ENCODE peak calls at places on chromosomes 11 and 22, in five cellular contexts. L is A549; R is CD8-positive, alpha-beta memory T cell; Z is heart left ventricle; C is psoas muscle. B is an unnamed sample.

GRCh38 chr11:8368772-8369171 is 105.1 kb upstream of the LMO1 start:
- DNase-seq in R (no peak), Z (no peak), L (no peak), C (no peak), B (no peak)

GRCh38 chr11:114219559-114220349 is 76.4 kb upstream of the NNMT start:
- DNase-seq in Z (no peak), C (no peak), R (no peak), L (no peak), B (no peak)

GRCh38 chr11:6418958-6419611 is at the start of gene APBB1:
- DNase-seq in L (peak), Z (peak), C (peak), R (peak), B (peak)

GRCh38 chr11:105447936-105448702 is 161.8 kb upstream of the GRIA4 start:
- DNase-seq in R (no peak), C (no peak), Z (no peak), L (no peak), B (no peak)

GRCh38 chr11:86453290-86454030 is 78.8 kb downstream of the CCDC81 start:
- DNase-seq in L (no peak), C (no peak), R (no peak), Z (no peak), B (no peak)

GRCh38 chr11:120192831-120193625 is 17.8 kb upstream of the OAF start:
- DNase-seq in Z (no peak), L (no peak), C (peak), R (no peak), B (no peak)

GRCh38 chr11:80103149-80103859 is 662.5 kb upstream of the TENM4 start:
- DNase-seq in C (no peak), R (no peak), L (peak), Z (no peak), B (peak)

GRCh38 chr11:128415539-128415938 is 171.8 kb downstream of the ETS1 start:
- DNase-seq in Z (no peak), C (no peak), R (no peak), L (no peak), B (no peak)

GRCh38 chr22:45585437-45585755 is 82.7 kb downstream of the FBLN1 start:
- DNase-seq in L (peak), R (no peak), Z (no peak), C (peak), B (peak)

GRCh38 chr22:28711820-28712777 is 29.5 kb downstream of the CHEK2 start:
- DNase-seq in R (no peak), C (no peak), L (peak), Z (no peak), B (peak)

GRCh38 chr11:75388386-75389275 is 10.7 kb upstream of the RPS3 start:
- DNase-seq in C (peak), L (peak), R (peak), Z (peak), B (peak)

GRCh38 chr22:43293661-43294392 is 49.3 kb downstream of the SCUBE1 start:
- DNase-seq in L (peak), Z (peak), C (peak), R (no peak), B (peak)

GRCh38 chr11:110447897-110448522 is 18.3 kb downstream of the FDX1 start:
- DNase-seq in L (no peak), R (no peak), Z (no peak), C (no peak), B (no peak)

GRCh38 chr11:132886335-132886734 is 646.0 kb downstream of the OPCML start:
- DNase-seq in R (no peak), Z (no peak), C (no peak), L (no peak), B (peak)

GRCh38 chr11:75346912-75347647 is 4.4 kb downstream of the ARRB1 start:
- DNase-seq in L (no peak), Z (peak), R (no peak), C (peak), B (peak)

GRCh38 chr11:119891392-119891791 is 162.4 kb upstream of the NECTIN1 start:
- DNase-seq in C (no peak), L (no peak), R (no peak), Z (peak), B (no peak)

GRCh38 chr11:57566035-57566504 is 1.4 kb downstream of the UBE2L6 start:
- DNase-seq in L (no peak), R (peak), Z (no peak), C (no peak), B (peak)

GRCh38 chr11:75655619-75656018 is 13.2 kb downstream of the MAP6 start:
- DNase-seq in Z (no peak), R (no peak), C (no peak), L (no peak), B (peak)

GRCh38 chr22:30636226-30637077 is 871 bp downstream of the SLC35E4 start:
- DNase-seq in L (peak), C (peak), Z (peak), R (peak), B (peak)

GRCh38 chr11:6618117-6619020 is 853 bp downstream of the TPP1 start:
- DNase-seq in C (peak), Z (no peak), R (peak), L (no peak), B (peak)

GRCh38 chr11:60703374-60703773 is 4.0 kb downstream of the MS4A8 start:
- DNase-seq in R (no peak), C (no peak), L (no peak), Z (no peak), B (no peak)

GRCh38 chr11:13337986-13338436 is 60.4 kb downstream of the BMAL1 start:
- DNase-seq in R (no peak), L (peak), Z (no peak), C (no peak), B (peak)

GRCh38 chr11:58006940-58007339 is 16.7 kb upstream of the OR9Q1 start:
- DNase-seq in C (no peak), R (no peak), Z (no peak), L (no peak), B (peak)

GRCh38 chr22:45185718-45186511 is 22.2 kb downstream of the NUP50 start:
- DNase-seq in C (no peak), Z (no peak), R (no peak), L (no peak), B (no peak)

GRCh38 chr11:57364851-57365660 is 15.9 kb downstream of the PRG3 start:
- DNase-seq in L (no peak), R (no peak), Z (no peak), C (no peak), B (no peak)

GRCh38 chr11:987671-988070 is 48.8 kb downstream of the MUC6 start:
- DNase-seq in R (no peak), L (no peak), Z (no peak), C (no peak), B (no peak)

GRCh38 chr22:36608987-36609386 is 80.0 kb upstream of the EIF3D start:
- DNase-seq in Z (no peak), L (no peak), C (no peak), R (no peak), B (no peak)

GRCh38 chr11:119483881-119484371 is 61.0 kb upstream of the THY1 start:
- DNase-seq in L (no peak), R (no peak), C (no peak), Z (no peak), B (no peak)

GRCh38 chr22:46963672-46964545 is 201.5 kb downstream of the TBC1D22A start:
- DNase-seq in L (no peak), R (no peak), C (peak), Z (no peak), B (no peak)

GRCh38 chr22:36767035-36767775 is 8.7 kb downstream of the IFT27 start:
- DNase-seq in C (no peak), Z (no peak), R (no peak), L (no peak), B (no peak)

GRCh38 chr11:15726221-15726746 is 611.6 kb downstream of the INSC start:
- DNase-seq in C (no peak), R (no peak), Z (no peak), L (no peak), B (no peak)
- H3K4me3 ChIP-seq in C (no peak), R (no peak), Z (no peak), L (no peak), B (no peak)

DNA sequence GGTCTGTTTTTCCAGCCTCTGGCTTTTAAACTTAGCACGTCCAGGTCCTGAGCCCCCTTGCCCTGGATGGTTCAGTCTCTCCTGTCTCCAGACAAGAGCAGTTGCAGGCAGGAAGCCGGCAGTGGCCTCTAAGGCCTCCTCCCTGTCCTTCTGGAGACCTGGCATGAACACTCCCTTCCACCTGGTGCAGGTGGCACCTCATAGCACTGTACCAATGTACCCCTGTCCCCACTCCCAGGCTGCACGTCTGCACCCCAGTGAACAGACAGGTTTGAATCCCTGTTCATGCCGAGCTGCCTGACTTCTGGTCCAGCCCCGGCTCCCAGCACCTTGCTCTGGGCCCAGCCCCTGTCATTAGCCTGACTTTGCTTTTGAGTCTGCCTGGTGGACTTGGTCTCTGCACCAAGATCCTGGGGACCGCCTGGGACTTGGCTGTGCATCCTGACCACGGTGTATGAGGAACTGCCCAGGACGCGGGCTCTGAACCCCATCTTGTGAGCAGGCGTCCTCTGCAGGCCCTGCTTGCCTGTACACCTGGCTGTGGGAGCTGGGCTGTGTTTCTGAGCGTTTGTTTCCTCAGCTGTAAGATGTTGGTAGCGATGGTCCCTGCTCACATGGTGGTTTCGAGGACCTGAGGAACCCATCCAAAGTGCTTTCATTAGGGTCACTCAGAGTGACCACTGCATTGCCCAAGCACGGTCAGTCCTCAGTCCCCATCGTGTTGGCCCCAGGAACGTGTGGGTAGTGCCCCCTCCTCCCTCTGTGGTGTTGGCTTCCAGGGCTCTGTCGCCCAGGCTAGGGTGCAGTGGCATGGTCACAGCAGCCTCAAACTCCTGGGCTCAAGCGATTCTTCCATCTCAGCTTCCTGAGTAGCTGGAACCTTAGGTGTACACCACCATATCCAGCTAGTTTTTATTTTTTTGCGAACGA is 75.0 kb upstream of the SHANK2 start:
- DNase-seq in Z (no peak), C (peak), R (no peak), L (no peak), B (no peak)
- H3K4me3 ChIP-seq in Z (no peak), C (no peak), R (no peak), L (no peak), B (no peak)

GRCh38 chr11:117230286-117230961 is 1.4 kb downstream of the PCSK7 start:
- DNase-seq in L (no peak), Z (no peak), R (peak), C (no peak), B (no peak)
- H3K4me3 ChIP-seq in L (no peak), Z (no peak), R (peak), C (peak), B (peak)

DNA sequence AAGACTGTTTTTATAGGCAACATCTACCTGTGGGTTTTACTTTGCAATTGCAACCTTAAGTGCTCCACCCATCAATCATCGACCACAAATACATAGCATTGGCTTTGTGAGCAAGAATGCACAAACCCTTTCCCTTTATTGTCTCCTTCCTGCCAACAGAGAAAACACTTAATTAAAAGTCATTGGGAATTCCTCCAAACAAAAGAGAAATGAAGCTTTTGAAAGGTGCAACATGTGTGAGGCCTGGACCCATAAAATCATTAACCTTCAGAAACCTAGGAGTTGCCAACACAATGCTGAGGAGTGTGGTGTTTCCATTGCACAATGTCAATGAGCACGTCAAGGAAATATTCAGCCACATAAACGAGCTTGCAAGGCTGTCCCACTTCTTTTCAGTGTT is 223.2 kb downstream of the BLID start:
- DNase-seq in L (no peak), R (no peak), Z (no peak), C (no peak), B (peak)
- H3K4me3 ChIP-seq in L (no peak), R (no peak), Z (no peak), C (no peak), B (no peak)

GRCh38 chr11:134413334-134414035 is 1.4 kb upstream of the B3GAT1 start:
- DNase-seq in L (no peak), C (no peak), R (no peak), Z (no peak), B (no peak)
- H3K4me3 ChIP-seq in L (no peak), C (no peak), R (no peak), Z (no peak), B (no peak)

DNA sequence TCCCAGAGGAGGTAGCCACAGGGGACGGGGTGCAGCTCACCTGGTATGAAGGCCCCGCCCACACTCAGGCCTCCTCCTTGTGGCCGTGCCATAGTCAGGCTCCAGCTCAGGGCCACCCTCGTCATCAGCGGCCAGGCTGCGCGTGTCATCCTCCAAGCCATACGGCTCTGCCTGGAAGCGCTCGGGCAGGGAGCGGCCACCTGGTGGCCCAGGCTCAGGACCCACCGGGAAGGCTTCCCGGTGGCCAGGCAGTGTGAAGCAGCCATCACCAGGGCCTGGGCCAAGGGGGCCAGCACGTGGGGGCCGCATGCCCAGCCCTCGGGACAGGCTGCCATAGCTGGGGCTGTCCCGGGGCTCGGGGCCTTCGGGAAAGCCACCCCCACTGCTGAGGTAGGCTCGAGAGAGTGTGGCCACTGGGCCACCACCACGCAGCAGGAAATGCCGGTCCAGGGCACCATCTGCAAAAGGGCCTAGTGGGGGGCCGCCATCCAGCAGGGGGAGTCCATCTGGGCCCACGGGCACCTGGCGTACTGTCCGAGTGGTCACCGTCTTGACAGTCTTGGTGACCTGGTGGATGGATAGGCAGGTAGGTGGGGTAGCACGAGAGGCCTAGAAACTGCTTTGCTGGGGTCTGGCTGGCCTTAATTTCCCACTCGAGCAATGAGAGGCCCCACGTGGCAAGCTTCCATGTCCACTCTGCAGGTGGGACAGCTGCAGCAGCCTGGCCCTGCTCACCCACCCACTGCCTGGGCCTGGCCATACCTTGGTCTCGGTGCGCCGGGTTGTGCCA is 35.3 kb downstream of the ARVCF start:
- DNase-seq in L (no peak), R (no peak), Z (peak), C (peak), B (no peak)
- H3K4me3 ChIP-seq in L (no peak), R (no peak), Z (no peak), C (no peak), B (no peak)

DNA sequence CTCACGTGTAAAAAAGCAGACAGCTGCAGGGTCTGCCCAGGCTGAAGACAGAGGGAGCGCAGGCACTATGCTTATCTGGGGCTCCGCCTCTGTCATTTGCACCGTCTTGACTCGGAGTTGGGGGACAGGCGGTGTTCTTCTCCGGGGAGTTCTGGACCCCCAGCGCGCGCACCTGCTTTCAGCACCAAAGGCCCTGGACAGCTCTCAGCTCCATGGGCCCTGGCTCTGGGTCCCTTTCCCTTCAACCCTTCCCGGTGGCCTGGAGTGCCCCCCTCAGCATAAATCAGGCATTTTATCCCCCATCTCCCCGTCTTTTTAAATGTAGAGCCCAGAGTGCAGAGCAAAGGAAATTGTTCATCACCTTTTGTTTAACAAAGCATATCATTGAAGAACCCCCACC is 1.5 kb downstream of the SEZ6L start:
- DNase-seq in Z (no peak), L (no peak), C (no peak), R (no peak), B (no peak)
- H3K4me3 ChIP-seq in Z (no peak), L (no peak), C (no peak), R (no peak), B (no peak)

DNA sequence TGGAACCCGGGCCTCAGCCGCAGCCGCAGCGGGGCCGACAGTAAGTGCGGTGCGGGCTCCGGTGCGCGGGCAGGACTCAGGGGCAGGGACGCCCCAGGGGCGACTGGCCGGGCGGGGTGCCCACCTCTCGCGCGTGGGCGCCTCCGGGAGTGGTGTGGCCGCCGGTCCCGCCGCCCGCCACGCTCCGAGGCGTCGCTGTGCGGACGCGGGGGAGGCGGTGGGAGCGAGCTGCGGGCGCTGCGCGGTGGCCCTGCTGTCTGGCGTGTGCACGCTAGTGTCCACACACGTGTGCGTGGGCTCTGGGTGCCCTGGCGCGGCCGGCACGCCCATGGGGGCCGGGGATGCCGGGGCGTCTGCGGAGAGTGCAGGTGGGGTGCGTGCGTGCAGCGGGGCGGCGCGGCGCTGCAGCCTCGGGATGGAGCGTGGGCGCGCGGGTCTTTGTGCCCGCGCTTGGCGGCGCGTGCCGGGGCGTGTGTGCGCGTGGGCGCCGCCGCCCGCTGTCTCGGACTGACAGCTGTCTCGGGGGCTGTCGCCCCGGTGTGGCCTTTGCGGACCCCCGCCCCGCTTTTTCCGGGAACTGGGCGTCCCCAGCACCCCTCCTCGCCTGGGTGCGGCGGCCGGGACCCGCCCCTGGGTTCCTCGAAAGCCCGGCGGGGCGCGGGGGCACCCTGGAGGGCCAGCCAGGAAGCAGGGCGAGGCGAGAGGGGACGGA is 800 bp downstream of the KCNK4 start:
- DNase-seq in C (peak), Z (no peak), L (no peak), R (no peak), B (no peak)
- H3K4me3 ChIP-seq in C (peak), Z (peak), L (no peak), R (no peak), B (peak)

GRCh38 chr22:19480789-19481188 is 1.1 kb downstream of the CDC45 start:
- DNase-seq in R (no peak), L (no peak), C (no peak), Z (no peak), B (no peak)
- H3K4me3 ChIP-seq in R (peak), L (peak), C (no peak), Z (no peak), B (no peak)